ENCODE peak calls at places on chromosomes 4 and X, in seven cellular contexts. One of them, this sample, is unnamed. For H3K9me3, the result is how much of the 10 kb centered on the place peaks cover.

GRCh38 chrX:111376486-111376885 is 35.5 kb downstream of the DCX start:
- DNase-seq in endodermal cell: no peak
- DNase-seq in left ventricle myocardium inferior: no peak
- DNase-seq in uterus: no peak
- DNase-seq in upper lobe of left lung: no peak
- DNase-seq in ovary: no peak
- DNase-seq in aorta: no peak
- DNase-seq in this sample: no peak

GRCh38 chrX:119809185-119809666 is 17.8 kb upstream of the RPL39 start:
- DNase-seq in endodermal cell: no peak
- DNase-seq in left ventricle myocardium inferior: no peak
- DNase-seq in uterus: no peak
- DNase-seq in upper lobe of left lung: no peak
- DNase-seq in ovary: no peak
- DNase-seq in aorta: no peak
- DNase-seq in this sample: no peak

GRCh38 chr4:137664055-137664405 is 131.7 kb upstream of the PCDH18 start:
- DNase-seq in endodermal cell: no peak
- DNase-seq in left ventricle myocardium inferior: no peak
- DNase-seq in uterus: no peak
- DNase-seq in upper lobe of left lung: no peak
- DNase-seq in ovary: no peak
- DNase-seq in aorta: no peak
- DNase-seq in this sample: no peak

GRCh38 chr4:173264245-173264959 is 69.8 kb downstream of the HMGB2 start:
- DNase-seq in endodermal cell: peak
- DNase-seq in left ventricle myocardium inferior: peak
- DNase-seq in uterus: no peak
- DNase-seq in upper lobe of left lung: no peak
- DNase-seq in ovary: peak
- DNase-seq in aorta: no peak
- DNase-seq in this sample: no peak

GRCh38 chr4:150986085-150986484 is 29.0 kb downstream of the LRBA start:
- DNase-seq in endodermal cell: no peak
- DNase-seq in left ventricle myocardium inferior: no peak
- DNase-seq in uterus: no peak
- DNase-seq in upper lobe of left lung: no peak
- DNase-seq in ovary: no peak
- DNase-seq in aorta: no peak
- DNase-seq in this sample: no peak

GRCh38 chr4:177855543-177856197 is 413.4 kb upstream of the AGA start:
- DNase-seq in endodermal cell: no peak
- DNase-seq in left ventricle myocardium inferior: no peak
- DNase-seq in uterus: no peak
- DNase-seq in upper lobe of left lung: no peak
- DNase-seq in ovary: no peak
- DNase-seq in aorta: no peak
- DNase-seq in this sample: no peak

GRCh38 chr4:16026155-16026761 is 57.6 kb downstream of the PROM1 start:
- DNase-seq in endodermal cell: no peak
- DNase-seq in left ventricle myocardium inferior: no peak
- DNase-seq in uterus: peak
- DNase-seq in upper lobe of left lung: no peak
- DNase-seq in ovary: no peak
- DNase-seq in aorta: no peak
- DNase-seq in this sample: no peak

GRCh38 chr4:121307441-121308327 is 73.1 kb downstream of the QRFPR start:
- DNase-seq in endodermal cell: peak
- DNase-seq in left ventricle myocardium inferior: no peak
- DNase-seq in uterus: no peak
- DNase-seq in upper lobe of left lung: no peak
- DNase-seq in ovary: no peak
- DNase-seq in aorta: no peak
- DNase-seq in this sample: no peak

GRCh38 chr4:165330071-165330470 is 2.6 kb downstream of the MSMO1 start:
- DNase-seq in endodermal cell: no peak
- DNase-seq in left ventricle myocardium inferior: no peak
- DNase-seq in uterus: no peak
- DNase-seq in upper lobe of left lung: no peak
- DNase-seq in ovary: no peak
- DNase-seq in aorta: no peak
- DNase-seq in this sample: no peak

GRCh38 chr4:4837921-4838601 is 21.4 kb upstream of the MSX1 start:
- DNase-seq in endodermal cell: peak
- DNase-seq in left ventricle myocardium inferior: no peak
- DNase-seq in uterus: no peak
- DNase-seq in upper lobe of left lung: no peak
- DNase-seq in ovary: no peak
- DNase-seq in aorta: no peak
- DNase-seq in this sample: no peak

GRCh38 chr4:87382931-87383330 is 8.1 kb downstream of the HSD17B11 start:
- DNase-seq in endodermal cell: no peak
- DNase-seq in left ventricle myocardium inferior: no peak
- DNase-seq in uterus: no peak
- DNase-seq in upper lobe of left lung: no peak
- DNase-seq in ovary: no peak
- DNase-seq in aorta: no peak
- DNase-seq in this sample: no peak

GRCh38 chr4:154779362-154779947 is 1.6 kb upstream of the RBM46 start:
- DNase-seq in endodermal cell: no peak
- DNase-seq in left ventricle myocardium inferior: no peak
- DNase-seq in uterus: no peak
- DNase-seq in upper lobe of left lung: no peak
- DNase-seq in ovary: no peak
- DNase-seq in aorta: no peak
- DNase-seq in this sample: no peak

GRCh38 chr4:27003602-27004238 is 143.1 kb downstream of the STIM2 start:
- DNase-seq in endodermal cell: no peak
- DNase-seq in left ventricle myocardium inferior: no peak
- DNase-seq in uterus: no peak
- DNase-seq in upper lobe of left lung: no peak
- DNase-seq in ovary: no peak
- DNase-seq in aorta: no peak
- DNase-seq in this sample: no peak

DNA sequence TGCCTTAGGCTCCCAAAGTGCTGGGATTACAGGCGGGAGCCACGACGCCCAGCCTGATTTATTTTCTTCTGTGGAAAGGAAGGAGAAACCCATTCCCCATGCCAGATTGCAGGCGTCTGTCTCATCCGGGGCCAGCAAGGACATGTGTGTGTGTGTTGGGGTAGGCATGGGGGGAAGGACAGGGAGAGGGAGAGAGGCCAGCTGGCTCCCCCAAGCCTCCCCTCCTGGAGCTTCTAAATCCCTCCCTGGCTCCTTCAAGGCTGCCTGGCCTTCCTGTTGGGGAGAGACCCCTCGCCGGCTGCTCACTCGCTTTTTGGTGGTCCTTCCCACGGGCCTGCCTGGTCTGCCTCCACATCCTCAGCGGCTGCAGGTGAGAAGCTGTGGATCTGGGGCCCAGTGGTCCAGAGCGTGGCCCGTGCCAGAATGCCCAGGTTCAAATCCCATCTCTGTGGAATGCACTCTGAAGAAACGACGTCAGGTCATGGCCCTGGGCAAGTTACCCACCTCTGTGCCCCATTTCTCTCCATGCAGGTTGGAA is 1.3 kb upstream of the PLXNB3 start:
- DNase-seq in endodermal cell: peak
- DNase-seq in left ventricle myocardium inferior: no peak
- DNase-seq in uterus: no peak
- DNase-seq in upper lobe of left lung: no peak
- DNase-seq in ovary: no peak
- DNase-seq in aorta: no peak
- DNase-seq in this sample: no peak
- H3K9me3 ChIP-seq in endodermal cell: under half
- H3K9me3 ChIP-seq in left ventricle myocardium inferior: under half
- H3K9me3 ChIP-seq in uterus: under half
- H3K9me3 ChIP-seq in upper lobe of left lung: under half
- H3K9me3 ChIP-seq in ovary: under half
- H3K9me3 ChIP-seq in aorta: under half
- H3K9me3 ChIP-seq in this sample: under half

GRCh38 chrX:13868481-13869040 is 51.7 kb upstream of the GPM6B start:
- DNase-seq in endodermal cell: no peak
- DNase-seq in left ventricle myocardium inferior: no peak
- DNase-seq in uterus: no peak
- DNase-seq in upper lobe of left lung: no peak
- DNase-seq in ovary: no peak
- DNase-seq in aorta: no peak
- DNase-seq in this sample: no peak
- H3K9me3 ChIP-seq in endodermal cell: under half
- H3K9me3 ChIP-seq in left ventricle myocardium inferior: under half
- H3K9me3 ChIP-seq in uterus: under half
- H3K9me3 ChIP-seq in upper lobe of left lung: under half
- H3K9me3 ChIP-seq in ovary: under half
- H3K9me3 ChIP-seq in aorta: under half
- H3K9me3 ChIP-seq in this sample: under half

DNA sequence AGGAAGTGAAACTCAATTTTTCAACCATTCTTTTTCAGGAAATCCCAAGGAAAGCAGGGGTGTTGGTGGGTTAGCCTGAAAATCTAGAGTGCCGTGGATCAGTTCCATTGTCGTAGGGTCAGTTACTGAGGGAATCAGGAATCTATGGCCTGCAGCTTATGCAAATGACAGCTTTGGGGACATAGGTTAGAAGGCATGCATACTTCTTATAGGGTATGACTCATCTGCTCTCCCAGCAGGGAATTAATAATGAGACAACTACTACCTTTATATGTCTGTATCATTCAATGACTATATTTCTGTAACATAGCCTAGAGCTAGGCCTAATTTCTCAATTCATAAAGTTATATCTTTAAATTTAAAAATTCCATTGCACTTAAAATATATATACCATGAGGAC is 36.6 kb downstream of the ZNF41 start:
- DNase-seq in endodermal cell: no peak
- DNase-seq in left ventricle myocardium inferior: no peak
- DNase-seq in uterus: no peak
- DNase-seq in upper lobe of left lung: no peak
- DNase-seq in ovary: no peak
- DNase-seq in aorta: no peak
- DNase-seq in this sample: no peak
- H3K9me3 ChIP-seq in endodermal cell: under half
- H3K9me3 ChIP-seq in left ventricle myocardium inferior: under half
- H3K9me3 ChIP-seq in uterus: under half
- H3K9me3 ChIP-seq in upper lobe of left lung: under half
- H3K9me3 ChIP-seq in ovary: under half
- H3K9me3 ChIP-seq in aorta: under half
- H3K9me3 ChIP-seq in this sample: under half

GRCh38 chr4:552059-552458 is 24.0 kb downstream of the TMEM271 start:
- DNase-seq in endodermal cell: no peak
- DNase-seq in left ventricle myocardium inferior: no peak
- DNase-seq in uterus: no peak
- DNase-seq in upper lobe of left lung: no peak
- DNase-seq in ovary: no peak
- DNase-seq in aorta: no peak
- DNase-seq in this sample: no peak
- H3K9me3 ChIP-seq in endodermal cell: under half
- H3K9me3 ChIP-seq in left ventricle myocardium inferior: under half
- H3K9me3 ChIP-seq in uterus: under half
- H3K9me3 ChIP-seq in upper lobe of left lung: under half
- H3K9me3 ChIP-seq in ovary: under half
- H3K9me3 ChIP-seq in aorta: under half
- H3K9me3 ChIP-seq in this sample: under half

DNA sequence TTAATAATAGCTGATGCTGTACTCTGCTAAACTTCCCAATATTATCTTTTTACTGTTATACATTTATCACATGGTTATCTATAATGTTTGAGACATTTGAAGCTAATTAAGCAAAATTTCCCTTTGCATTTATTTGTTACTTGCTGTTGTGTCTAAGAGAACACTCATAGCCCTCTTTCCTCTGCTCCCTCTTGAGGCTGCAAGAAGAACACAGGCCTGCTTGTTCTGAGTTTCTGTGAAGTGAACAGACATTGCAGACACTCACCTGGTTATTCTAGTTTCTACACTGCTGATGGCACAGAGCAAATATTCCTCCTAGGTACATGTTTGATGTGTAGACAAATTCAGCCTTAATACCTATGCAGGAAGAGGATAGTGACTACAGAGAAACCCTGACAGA is 367.8 kb downstream of the GASK1B start:
- DNase-seq in endodermal cell: no peak
- DNase-seq in left ventricle myocardium inferior: no peak
- DNase-seq in uterus: no peak
- DNase-seq in upper lobe of left lung: no peak
- DNase-seq in ovary: no peak
- DNase-seq in aorta: no peak
- DNase-seq in this sample: no peak
- H3K9me3 ChIP-seq in endodermal cell: under half
- H3K9me3 ChIP-seq in left ventricle myocardium inferior: under half
- H3K9me3 ChIP-seq in uterus: under half
- H3K9me3 ChIP-seq in upper lobe of left lung: under half
- H3K9me3 ChIP-seq in ovary: under half
- H3K9me3 ChIP-seq in aorta: under half
- H3K9me3 ChIP-seq in this sample: under half

GRCh38 chr4:70915048-70915815 is 13.1 kb downstream of the MOB1B start:
- DNase-seq in endodermal cell: no peak
- DNase-seq in left ventricle myocardium inferior: no peak
- DNase-seq in uterus: no peak
- DNase-seq in upper lobe of left lung: no peak
- DNase-seq in ovary: no peak
- DNase-seq in aorta: no peak
- DNase-seq in this sample: no peak
- H3K9me3 ChIP-seq in endodermal cell: under half
- H3K9me3 ChIP-seq in left ventricle myocardium inferior: under half
- H3K9me3 ChIP-seq in uterus: under half
- H3K9me3 ChIP-seq in upper lobe of left lung: under half
- H3K9me3 ChIP-seq in ovary: under half
- H3K9me3 ChIP-seq in aorta: under half
- H3K9me3 ChIP-seq in this sample: under half

GRCh38 chrX:36407886-36408285 is 488.4 kb downstream of the CFAP47 start:
- DNase-seq in endodermal cell: no peak
- DNase-seq in left ventricle myocardium inferior: no peak
- DNase-seq in uterus: no peak
- DNase-seq in upper lobe of left lung: no peak
- DNase-seq in ovary: no peak
- DNase-seq in aorta: no peak
- DNase-seq in this sample: no peak
- H3K9me3 ChIP-seq in endodermal cell: under half
- H3K9me3 ChIP-seq in left ventricle myocardium inferior: under half
- H3K9me3 ChIP-seq in uterus: under half
- H3K9me3 ChIP-seq in upper lobe of left lung: under half
- H3K9me3 ChIP-seq in ovary: under half
- H3K9me3 ChIP-seq in aorta: under half
- H3K9me3 ChIP-seq in this sample: under half

DNA sequence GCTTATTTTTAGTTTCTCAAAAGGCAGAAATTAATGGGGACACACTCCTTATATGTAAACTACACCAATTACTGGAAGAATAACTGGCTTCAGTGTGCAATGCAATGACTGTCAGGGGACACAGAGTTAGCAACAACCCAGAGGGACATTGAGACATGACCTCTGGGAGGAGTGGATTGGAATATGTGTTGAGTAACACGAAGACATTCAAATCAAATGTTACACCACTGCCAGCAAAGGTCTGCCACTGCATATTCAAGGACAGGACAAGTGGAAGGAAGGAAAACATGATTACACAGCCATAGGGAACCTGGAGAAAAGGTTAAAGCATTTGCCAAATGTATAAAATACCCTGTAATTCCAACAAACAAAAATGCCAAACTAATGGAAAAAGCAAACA is 240.2 kb upstream of the FSTL5 start:
- DNase-seq in endodermal cell: no peak
- DNase-seq in left ventricle myocardium inferior: no peak
- DNase-seq in uterus: no peak
- DNase-seq in upper lobe of left lung: no peak
- DNase-seq in ovary: no peak
- DNase-seq in aorta: no peak
- DNase-seq in this sample: no peak
- H3K9me3 ChIP-seq in endodermal cell: under half
- H3K9me3 ChIP-seq in left ventricle myocardium inferior: under half
- H3K9me3 ChIP-seq in uterus: under half
- H3K9me3 ChIP-seq in upper lobe of left lung: under half
- H3K9me3 ChIP-seq in ovary: under half
- H3K9me3 ChIP-seq in aorta: under half
- H3K9me3 ChIP-seq in this sample: under half

GRCh38 chrX:55593296-55593695 is 29.9 kb upstream of the FOXR2 start:
- DNase-seq in endodermal cell: no peak
- DNase-seq in left ventricle myocardium inferior: no peak
- DNase-seq in uterus: no peak
- DNase-seq in upper lobe of left lung: no peak
- DNase-seq in ovary: no peak
- DNase-seq in aorta: no peak
- DNase-seq in this sample: no peak
- H3K9me3 ChIP-seq in endodermal cell: under half
- H3K9me3 ChIP-seq in left ventricle myocardium inferior: under half
- H3K9me3 ChIP-seq in uterus: under half
- H3K9me3 ChIP-seq in upper lobe of left lung: under half
- H3K9me3 ChIP-seq in ovary: under half
- H3K9me3 ChIP-seq in aorta: under half
- H3K9me3 ChIP-seq in this sample: under half